ENCODE peak calls at places on chromosomes 7 and 10, in ten cellular contexts. N, R, Z, I, G, F, C, W, B and S are unnamed samples.

GRCh38 chr10:14812271-14812670 is 25.6 kb downstream of the CDNF start:
- DNase-seq in B (no peak), N (no peak), C (peak), Z (no peak), I (no peak), G (no peak), W (no peak), R (no peak), F (no peak), S (no peak)

GRCh38 chr7:143279186-143280098 is 5.3 kb upstream of the TMEM139 start:
- DNase-seq in W (no peak), N (peak), F (no peak), G (peak), I (no peak), Z (no peak), R (peak), B (no peak), C (peak), S (no peak)

GRCh38 chr7:43764807-43765491 is 6.5 kb downstream of the BLVRA start:
- DNase-seq in R (peak), Z (no peak), N (peak), G (peak), I (no peak), C (peak), B (no peak), F (no peak), W (no peak), S (no peak)

GRCh38 chr7:91731962-91732361 is 148.5 kb downstream of the MTERF1 start:
- DNase-seq in B (no peak), I (no peak), Z (no peak), W (no peak), C (no peak), N (no peak), R (no peak), G (no peak), F (no peak), S (no peak)

GRCh38 chr10:70615784-70616511 is 13.4 kb upstream of the PRF1 start:
- DNase-seq in Z (no peak), G (no peak), C (no peak), B (no peak), W (no peak), N (peak), I (no peak), F (no peak), R (no peak), S (no peak)

GRCh38 chr7:184768-185264 is 7.6 kb upstream of the FAM20C start:
- DNase-seq in F (no peak), W (no peak), B (no peak), R (no peak), C (no peak), I (peak), Z (no peak), N (peak), G (no peak), S (no peak)

GRCh38 chr7:54841772-54842707 is 83.0 kb upstream of the SEC61G start:
- DNase-seq in I (peak), Z (no peak), C (peak), F (peak), B (no peak), G (no peak), R (no peak), N (peak), W (no peak), S (no peak)

GRCh38 chr10:89861584-89862287 is 160.3 kb downstream of the KIF20B start:
- DNase-seq in F (no peak), C (peak), B (no peak), G (no peak), R (peak), Z (no peak), W (no peak), N (peak), I (no peak), S (no peak)

GRCh38 chr10:46555366-46555712 is 1.1 kb downstream of the GPRIN2 start:
- DNase-seq in B (no peak), W (no peak), N (no peak), G (no peak), Z (no peak), F (no peak), C (no peak), I (no peak), R (peak), S (no peak)

GRCh38 chr7:2037805-2038635 is 194.7 kb downstream of the MAD1L1 start:
- DNase-seq in I (peak), G (no peak), F (peak), Z (peak), C (peak), B (peak), N (peak), R (no peak), W (peak), S (peak)

GRCh38 chr10:78602201-78602917 is 466.4 kb upstream of the ZMIZ1 start:
- DNase-seq in N (no peak), Z (no peak), R (no peak), G (no peak), B (no peak), C (no peak), F (no peak), I (no peak), W (no peak), S (no peak)

GRCh38 chr7:53744361-53744760 is 708.9 kb downstream of the POM121L12 start:
- DNase-seq in G (no peak), R (no peak), W (no peak), I (no peak), N (no peak), C (no peak), B (no peak), F (no peak), Z (no peak), S (no peak)

GRCh38 chr7:105245398-105246099 is 143.2 kb downstream of the SRPK2 start:
- DNase-seq in N (no peak), F (no peak), W (no peak), B (no peak), Z (no peak), C (no peak), R (no peak), G (no peak), I (no peak), S (no peak)

GRCh38 chr7:15972767-15973362 is 286.4 kb upstream of the MEOX2 start:
- DNase-seq in C (peak), W (no peak), G (no peak), F (no peak), R (no peak), I (no peak), N (peak), B (no peak), Z (no peak), S (no peak)

GRCh38 chr10:42999385-43000020 is 77.4 kb upstream of the RET start:
- DNase-seq in N (no peak), W (no peak), Z (no peak), I (peak), G (no peak), F (no peak), R (no peak), C (no peak), B (peak), S (peak)

GRCh38 chr10:52623761-52624160 is 148.8 kb downstream of the MBL2 start:
- DNase-seq in R (no peak), I (no peak), W (no peak), G (no peak), Z (no peak), N (peak), F (no peak), B (no peak), C (peak), S (no peak)

GRCh38 chr7:42671627-42672026 is 240.2 kb downstream of the C7orf25 start:
- DNase-seq in Z (no peak), I (no peak), F (no peak), W (no peak), R (no peak), G (no peak), N (peak), B (no peak), C (peak), S (no peak)

GRCh38 chr7:153110606-153111005 is 351.1 kb downstream of the ACTR3B start:
- DNase-seq in R (no peak), N (no peak), W (no peak), Z (no peak), F (no peak), I (no peak), G (no peak), C (no peak), B (no peak), S (no peak)

GRCh38 chr7:100107890-100108289 is 6.4 kb downstream of the AP4M1 start:
- DNase-seq in G (no peak), I (no peak), F (no peak), N (no peak), R (no peak), C (no peak), B (no peak), Z (no peak), W (no peak), S (no peak)

GRCh38 chr7:100111156-100111555 is 8.0 kb downstream of the TAF6 start:
- DNase-seq in G (no peak), I (no peak), R (no peak), C (no peak), B (no peak), N (no peak), Z (no peak), W (no peak), F (no peak), S (no peak)

GRCh38 chr7:100107125-100107737 is 5.8 kb downstream of the AP4M1 start:
- DNase-seq in F (no peak), C (no peak), B (no peak), R (no peak), N (no peak), Z (no peak), G (no peak), I (no peak), W (no peak), S (no peak)

GRCh38 chr7:100111914-100112313 is 7.2 kb downstream of the TAF6 start:
- DNase-seq in F (no peak), B (no peak), G (no peak), R (no peak), C (no peak), I (no peak), Z (no peak), W (no peak), N (no peak), S (no peak)

DNA sequence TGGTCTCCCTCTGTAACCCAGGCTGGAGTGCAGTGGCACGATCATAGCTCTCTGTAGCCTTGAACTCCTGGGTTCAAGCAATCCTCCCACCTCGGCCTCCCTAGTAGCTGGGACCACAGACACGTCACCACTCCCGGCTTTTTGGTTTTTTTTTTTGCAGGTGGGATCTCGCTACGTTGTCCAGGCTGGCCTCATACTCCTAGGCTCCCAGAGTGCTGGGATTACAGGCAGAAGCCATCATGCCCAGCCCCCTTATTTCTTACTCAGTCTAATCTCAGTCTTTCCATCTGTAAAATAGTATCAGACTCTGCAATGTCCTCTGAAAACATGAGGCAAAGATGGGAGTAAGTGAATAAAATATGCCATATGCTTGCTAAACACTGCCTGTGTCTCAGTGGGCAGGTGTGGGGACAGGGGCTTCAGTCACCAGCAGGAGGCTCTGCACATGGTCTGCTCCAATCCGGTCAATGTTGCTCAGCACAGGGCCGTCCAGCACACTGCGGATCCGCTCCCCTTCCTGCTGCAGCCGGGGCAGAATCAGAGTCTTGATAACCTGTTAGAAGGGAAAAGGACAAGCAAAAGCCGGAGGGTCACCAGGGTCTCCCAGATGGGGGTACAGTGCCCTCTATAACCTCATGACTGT is 8.2 kb downstream of the AP4M1 start:
- DNase-seq in G (no peak), N (no peak), C (no peak), B (no peak), R (no peak), W (no peak), I (no peak), F (no peak), Z (no peak), S (no peak)
- TF ChIP-seq CTCF in G (no peak), N (no peak), C (no peak), B (no peak), R (no peak), W (no peak), I (no peak), F (no peak), Z (no peak), S (peak)

DNA sequence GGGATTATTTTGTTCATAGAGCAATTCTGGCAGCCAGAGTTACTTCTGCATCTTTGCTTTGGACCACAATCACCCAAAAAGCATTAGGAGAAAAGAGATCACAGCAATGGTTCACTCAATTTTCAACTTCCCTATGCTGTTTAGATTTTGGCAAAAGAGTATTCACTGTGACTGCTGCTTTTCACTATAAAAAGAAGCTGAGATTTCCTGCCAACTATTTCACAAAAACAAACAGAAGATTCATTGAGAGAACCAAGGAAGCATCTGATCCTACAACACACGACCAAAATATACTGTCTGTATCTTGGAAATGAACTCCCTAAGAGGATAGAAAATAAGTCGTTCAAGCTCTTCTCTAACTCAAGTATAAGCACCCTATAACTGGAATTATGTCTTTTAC is 256.4 kb downstream of the PAXIP1 start:
- DNase-seq in F (no peak), B (no peak), Z (no peak), W (no peak), C (no peak), N (no peak), R (no peak), I (no peak), G (no peak), S (no peak)
- TF ChIP-seq CTCF in F (no peak), B (no peak), Z (no peak), W (no peak), C (no peak), N (no peak), R (no peak), I (no peak), G (no peak), S (no peak)

DNA sequence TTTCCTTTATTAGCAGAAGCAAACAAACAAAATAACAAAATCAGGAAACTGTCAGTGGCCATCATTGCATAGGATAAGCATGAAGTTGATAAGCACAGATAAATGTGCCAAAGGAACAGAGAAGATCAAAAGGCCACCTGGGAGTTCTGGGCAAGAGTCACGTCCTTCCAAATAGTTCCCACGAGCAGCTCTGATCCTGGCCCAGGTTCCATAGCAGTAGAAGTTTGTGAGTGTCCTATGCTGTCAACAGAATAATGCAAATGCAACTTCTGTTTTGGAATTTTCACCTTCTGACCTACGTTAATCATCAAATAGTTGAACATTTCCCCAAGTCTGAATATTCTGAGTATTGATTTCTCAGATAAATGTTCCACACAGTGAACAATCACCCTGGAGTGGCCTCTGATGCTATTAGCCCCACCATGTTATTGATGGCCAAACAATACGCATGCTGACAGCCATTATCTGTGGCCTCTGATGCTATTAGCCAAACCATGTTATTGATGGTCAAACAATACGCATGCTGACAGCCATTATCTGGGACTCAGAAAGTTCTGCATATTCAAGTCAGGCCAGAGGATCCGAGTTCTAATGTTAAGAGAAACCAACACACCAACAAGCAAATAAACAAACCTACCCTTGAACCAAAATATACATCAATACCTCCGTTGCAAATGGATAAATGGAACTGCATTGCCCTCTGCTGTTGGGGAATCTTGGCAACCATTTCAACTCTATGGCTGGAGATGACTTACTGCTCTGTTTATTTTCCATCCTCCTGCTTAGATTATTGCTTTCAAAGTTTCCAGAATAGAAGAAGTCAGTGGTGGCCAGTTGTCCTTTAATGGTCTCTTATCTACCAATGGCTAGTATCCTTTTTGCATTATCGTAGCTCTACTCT is 63.3 kb downstream of the MRC1 start:
- DNase-seq in Z (no peak), G (no peak), F (no peak), W (no peak), N (peak), R (no peak), I (no peak), C (peak), B (no peak), S (no peak)
- TF ChIP-seq CTCF in Z (peak), G (peak), F (peak), W (no peak), N (peak), R (peak), I (peak), C (peak), B (peak), S (peak)

GRCh38 chr7:27930910-27931476 is 191.0 kb downstream of the TAX1BP1 start:
- DNase-seq in W (no peak), F (no peak), Z (no peak), G (no peak), N (no peak), R (no peak), I (no peak), B (no peak), C (no peak), S (no peak)

GRCh38 chr7:27928001-27928400 is 188.0 kb downstream of the TAX1BP1 start:
- DNase-seq in W (no peak), R (no peak), F (no peak), I (no peak), B (no peak), G (no peak), N (no peak), C (no peak), Z (no peak), S (no peak)

GRCh38 chr7:27929127-27929526 is 189.2 kb downstream of the TAX1BP1 start:
- DNase-seq in W (no peak), Z (no peak), R (no peak), C (no peak), B (no peak), F (no peak), N (no peak), G (no peak), I (no peak), S (no peak)

GRCh38 chr7:27936244-27937102 is 196.5 kb downstream of the TAX1BP1 start:
- DNase-seq in I (no peak), Z (no peak), G (no peak), F (no peak), C (no peak), R (no peak), W (no peak), B (no peak), N (no peak), S (no peak)

GRCh38 chr7:27933691-27934565 is 194.0 kb downstream of the TAX1BP1 start:
- DNase-seq in N (peak), F (no peak), Z (no peak), W (no peak), C (no peak), R (no peak), I (no peak), G (no peak), B (no peak), S (no peak)
- TF ChIP-seq CTCF in N (peak), F (peak), Z (peak), W (peak), C (peak), R (no peak), I (no peak), G (peak), B (peak), S (peak)

DNA sequence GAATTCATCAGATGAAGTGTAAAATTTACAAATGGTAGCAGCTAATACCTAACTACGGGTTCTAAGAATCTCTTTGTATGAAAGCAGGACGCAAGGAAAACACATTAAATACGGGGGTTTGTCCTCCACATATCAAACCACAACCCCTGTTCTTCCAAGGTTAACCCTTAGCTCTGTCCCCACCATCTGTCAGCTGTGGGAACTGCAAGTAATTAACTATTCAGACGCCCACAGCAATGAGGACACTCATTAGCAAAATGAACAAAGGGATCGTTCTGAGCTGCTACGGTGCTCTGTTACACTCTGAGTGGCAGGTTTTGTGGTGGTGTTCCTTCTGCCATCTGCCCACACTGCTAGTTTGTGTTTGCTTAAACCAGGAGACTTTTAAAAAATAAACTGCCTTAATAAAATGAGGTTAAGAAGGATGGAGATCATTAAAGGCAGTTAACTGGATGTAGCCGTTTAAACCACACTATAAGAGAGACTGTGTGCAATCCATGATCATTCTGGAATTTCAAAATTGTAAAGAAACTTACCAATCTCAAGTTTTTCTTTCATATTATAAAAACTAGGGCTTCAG is 51.4 kb downstream of the C10orf67 start:
- DNase-seq in G (peak), Z (peak), W (no peak), I (no peak), R (no peak), B (no peak), C (peak), F (no peak), N (peak), S (no peak)
- TF ChIP-seq CTCF in G (peak), Z (peak), W (peak), I (peak), R (no peak), B (peak), C (peak), F (peak), N (peak), S (peak)